ENCODE peak calls at places on chromosomes 1 and 21, in eight cellular contexts. A is pancreas, S is GM10248, M is thoracic aorta, T is Peyer's patch, U is cardiac fibroblast, H is HCT116, I is fibroblast of the aortic adventitia. B is an unnamed sample.

GRCh38 chr1:117828206-117828605 is 101.2 kb downstream of the GDAP2 start:
- DNase-seq in A (no peak), S (no peak), M (peak), T (no peak), U (peak), H (no peak), I (peak), B (no peak)

GRCh38 chr1:6962390-6962955 is 177.2 kb downstream of the CAMTA1 start:
- DNase-seq in A (peak), S (peak), M (no peak), T (peak), U (no peak), H (peak), I (no peak), B (no peak)

GRCh38 chr1:54324031-54324654 is 82.1 kb downstream of the SSBP3 start:
- DNase-seq in A (no peak), S (no peak), M (no peak), T (no peak), U (peak), H (no peak), I (no peak), B (no peak)

GRCh38 chr21:45318556-45319341 is 31.1 kb upstream of the POFUT2 start:
- DNase-seq in A (peak), S (no peak), M (no peak), T (no peak), U (peak), H (peak), I (no peak), B (no peak)

GRCh38 chr21:43362306-43362927 is 64.5 kb downstream of the SIK1 start:
- DNase-seq in A (no peak), S (peak), M (no peak), T (peak), U (peak), H (no peak), I (peak), B (peak)

GRCh38 chr1:242634732-242635131 is 110.2 kb upstream of the PLD5 start:
- DNase-seq in A (no peak), S (no peak), M (no peak), T (no peak), U (no peak), H (no peak), I (no peak), B (no peak)

GRCh38 chr1:101338714-101339430 is 102.1 kb downstream of the S1PR1 start:
- DNase-seq in A (no peak), S (no peak), M (no peak), T (no peak), U (no peak), H (no peak), I (peak), B (peak)

GRCh38 chr1:206012086-206012859 is 9.1 kb upstream of the RAB7B start:
- DNase-seq in A (no peak), S (peak), M (no peak), T (peak), U (no peak), H (no peak), I (no peak), B (peak)

GRCh38 chr1:20442920-20443625 is 42.9 kb downstream of the CAMK2N1 start:
- DNase-seq in A (no peak), S (no peak), M (no peak), T (no peak), U (no peak), H (no peak), I (no peak), B (no peak)

GRCh38 chr1:51953079-51953478 is 37.4 kb downstream of the RAB3B start:
- DNase-seq in A (no peak), S (no peak), M (no peak), T (no peak), U (no peak), H (no peak), I (no peak), B (no peak)

GRCh38 chr1:42206164-42206563 is 41.6 kb upstream of the GUCA2A start:
- DNase-seq in A (no peak), S (no peak), M (no peak), T (no peak), U (no peak), H (no peak), I (no peak), B (no peak)

GRCh38 chr1:7084232-7084894 is 299.1 kb downstream of the CAMTA1 start:
- DNase-seq in A (no peak), S (no peak), M (no peak), T (no peak), U (no peak), H (no peak), I (no peak), B (no peak)

GRCh38 chr1:217524787-217525520 is 105.9 kb downstream of the GPATCH2 start:
- DNase-seq in A (no peak), S (no peak), M (no peak), T (no peak), U (peak), H (no peak), I (peak), B (no peak)

GRCh38 chr1:167454304-167454928 is 63.9 kb downstream of the CD247 start:
- DNase-seq in A (no peak), S (no peak), M (no peak), T (no peak), U (peak), H (no peak), I (no peak), B (peak)

GRCh38 chr1:2587071-2587859 is 688 bp downstream of the PRXL2B start:
- DNase-seq in A (no peak), S (no peak), M (no peak), T (peak), U (peak), H (no peak), I (peak), B (peak)

GRCh38 chr1:179369751-179370341 is 4.1 kb downstream of the AXDND1 start:
- DNase-seq in A (peak), S (peak), M (no peak), T (no peak), U (peak), H (peak), I (peak), B (no peak)

GRCh38 chr1:179365342-179366092 is at the start of gene AXDND1:
- DNase-seq in A (peak), S (peak), M (peak), T (peak), U (peak), H (peak), I (peak), B (peak)

GRCh38 chr1:179372160-179372559 is 6.4 kb downstream of the AXDND1 start:
- DNase-seq in A (no peak), S (no peak), M (no peak), T (no peak), U (no peak), H (no peak), I (no peak), B (no peak)

DNA sequence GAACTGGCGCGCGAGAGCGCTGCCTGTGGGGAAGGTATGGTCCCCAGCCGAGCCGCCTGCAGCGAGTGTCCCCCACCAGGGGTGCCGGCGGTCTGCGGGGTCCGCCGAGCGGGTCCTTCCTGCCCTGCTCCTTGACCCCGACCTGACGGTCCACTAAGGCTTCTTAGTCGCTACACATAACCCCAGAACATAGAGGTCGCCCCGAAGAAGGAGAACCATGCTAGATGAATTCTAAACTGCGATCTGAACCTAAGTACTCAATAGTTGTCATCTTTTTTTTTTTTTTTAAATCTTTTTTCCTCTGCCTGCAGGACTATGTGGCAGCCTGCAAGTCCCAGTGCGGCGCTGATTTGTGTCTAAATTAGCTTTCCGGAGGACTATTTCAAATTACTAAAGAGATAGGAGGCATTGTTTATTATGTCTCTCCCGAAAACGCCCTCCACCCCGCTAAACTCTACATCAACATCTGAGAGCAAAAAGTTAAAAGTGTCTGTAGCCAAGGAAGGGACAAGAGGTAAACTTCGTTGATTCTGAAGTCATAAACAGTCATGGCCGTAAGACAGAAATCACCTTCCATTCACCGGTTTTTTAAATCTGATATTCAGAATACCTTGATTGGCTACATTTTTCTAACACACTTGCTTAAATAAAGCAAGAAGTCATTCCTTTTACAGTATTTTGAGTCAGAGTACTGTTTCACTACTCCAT is 476 bp downstream of the AXDND1 start:
- DNase-seq in A (no peak), S (peak), M (no peak), T (no peak), U (peak), H (no peak), I (no peak), B (no peak)
- TF ChIP-seq CTCF in A (no peak), S (no peak), M (no peak), T (no peak), U (no peak), H (no peak), I (no peak), B (no peak)

GRCh38 chr1:193753038-193753756 is 566.8 kb upstream of the B3GALT2 start:
- DNase-seq in A (no peak), S (no peak), M (no peak), T (no peak), U (no peak), H (no peak), I (no peak), B (no peak)

GRCh38 chr1:193749868-193750267 is 563.5 kb upstream of the B3GALT2 start:
- DNase-seq in A (no peak), S (no peak), M (no peak), T (no peak), U (no peak), H (no peak), I (no peak), B (no peak)

GRCh38 chr1:193747579-193747978 is 561.2 kb upstream of the B3GALT2 start:
- DNase-seq in A (no peak), S (no peak), M (no peak), T (no peak), U (peak), H (no peak), I (no peak), B (no peak)
- TF ChIP-seq CTCF in A (no peak), S (no peak), M (no peak), T (no peak), U (no peak), H (no peak), I (no peak), B (no peak)

GRCh38 chr1:230861489-230861888 is 6.8 kb downstream of the C1orf198 start:
- DNase-seq in A (no peak), S (no peak), M (no peak), T (no peak), U (no peak), H (no peak), I (no peak), B (no peak)
- TF ChIP-seq CTCF in A (no peak), S (no peak), M (no peak), T (no peak), U (peak), H (peak), I (peak), B (no peak)

GRCh38 chr1:60880202-60880601 is 202.2 kb upstream of the NFIA start:
- DNase-seq in A (no peak), S (no peak), M (no peak), T (no peak), U (no peak), H (no peak), I (no peak), B (no peak)

GRCh38 chr1:60886793-60887331 is 195.5 kb upstream of the NFIA start:
- DNase-seq in A (no peak), S (no peak), M (no peak), T (no peak), U (no peak), H (no peak), I (no peak), B (no peak)

GRCh38 chr1:60891315-60891714 is 191.0 kb upstream of the NFIA start:
- DNase-seq in A (no peak), S (no peak), M (no peak), T (no peak), U (no peak), H (no peak), I (no peak), B (no peak)

GRCh38 chr1:60890664-60891063 is 191.7 kb upstream of the NFIA start:
- DNase-seq in A (no peak), S (no peak), M (no peak), T (no peak), U (no peak), H (no peak), I (no peak), B (no peak)

DNA sequence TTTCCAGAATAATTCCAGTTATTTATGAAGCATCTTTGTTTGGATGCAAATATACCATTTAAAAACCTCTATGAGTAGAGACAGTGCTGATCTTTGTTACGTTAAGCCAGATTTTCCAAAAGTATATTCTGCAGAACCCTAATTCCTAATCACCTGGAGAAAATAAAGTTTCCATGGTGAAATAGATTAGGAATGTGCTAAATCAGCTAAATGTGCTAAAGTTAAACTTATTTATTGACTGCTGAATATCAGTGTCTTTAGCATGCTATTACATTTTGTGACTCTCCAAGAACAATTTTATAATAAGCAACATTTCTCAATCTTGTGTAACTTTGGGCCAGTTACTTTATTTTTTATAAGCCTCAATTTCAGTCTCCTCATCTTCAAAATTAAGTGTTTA is 196.3 kb upstream of the NFIA start:
- DNase-seq in A (no peak), S (no peak), M (no peak), T (no peak), U (no peak), H (no peak), I (no peak), B (no peak)
- TF ChIP-seq CTCF in A (no peak), S (no peak), M (no peak), T (no peak), U (no peak), H (no peak), I (no peak), B (no peak)

DNA sequence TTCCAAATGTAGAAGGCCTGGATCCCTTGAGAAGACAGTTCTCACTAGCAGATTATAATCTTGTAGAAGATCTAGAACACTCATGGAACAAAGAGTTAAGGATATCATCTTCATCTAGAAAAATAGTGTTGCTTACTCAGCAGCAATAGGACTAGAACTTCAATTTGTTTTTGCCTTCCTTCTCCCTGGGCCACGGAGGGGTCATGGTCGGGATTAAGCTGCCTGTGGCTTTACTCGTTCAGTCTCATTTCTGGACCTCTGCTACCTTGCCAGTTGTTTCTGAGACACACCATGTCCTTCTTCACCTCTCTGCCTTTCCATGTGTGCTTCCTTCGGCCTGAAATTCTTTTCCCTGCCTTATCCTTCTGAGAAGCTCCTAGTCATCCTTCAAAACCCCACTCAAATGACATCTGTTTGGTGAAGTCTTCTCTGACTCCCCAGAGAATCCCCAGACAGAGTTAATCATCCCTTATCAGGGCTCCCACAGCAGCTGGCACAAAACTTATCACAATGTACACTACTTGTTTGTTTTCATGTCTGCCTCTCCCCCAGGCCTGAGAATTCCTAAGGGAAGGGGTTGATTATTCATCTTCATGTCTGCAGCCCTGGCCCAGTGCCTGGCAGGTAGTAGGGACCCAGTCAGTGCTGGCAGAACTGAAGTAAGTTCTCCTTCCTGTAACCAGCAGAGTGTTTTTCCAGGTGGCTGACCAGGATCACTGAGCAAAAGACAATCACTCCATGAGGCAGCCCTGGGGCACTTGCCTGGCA is 15.5 kb upstream of the SNX27 start:
- DNase-seq in A (peak), S (no peak), M (no peak), T (no peak), U (no peak), H (no peak), I (peak), B (no peak)
- TF ChIP-seq CTCF in A (no peak), S (no peak), M (no peak), T (no peak), U (no peak), H (no peak), I (no peak), B (no peak)

DNA sequence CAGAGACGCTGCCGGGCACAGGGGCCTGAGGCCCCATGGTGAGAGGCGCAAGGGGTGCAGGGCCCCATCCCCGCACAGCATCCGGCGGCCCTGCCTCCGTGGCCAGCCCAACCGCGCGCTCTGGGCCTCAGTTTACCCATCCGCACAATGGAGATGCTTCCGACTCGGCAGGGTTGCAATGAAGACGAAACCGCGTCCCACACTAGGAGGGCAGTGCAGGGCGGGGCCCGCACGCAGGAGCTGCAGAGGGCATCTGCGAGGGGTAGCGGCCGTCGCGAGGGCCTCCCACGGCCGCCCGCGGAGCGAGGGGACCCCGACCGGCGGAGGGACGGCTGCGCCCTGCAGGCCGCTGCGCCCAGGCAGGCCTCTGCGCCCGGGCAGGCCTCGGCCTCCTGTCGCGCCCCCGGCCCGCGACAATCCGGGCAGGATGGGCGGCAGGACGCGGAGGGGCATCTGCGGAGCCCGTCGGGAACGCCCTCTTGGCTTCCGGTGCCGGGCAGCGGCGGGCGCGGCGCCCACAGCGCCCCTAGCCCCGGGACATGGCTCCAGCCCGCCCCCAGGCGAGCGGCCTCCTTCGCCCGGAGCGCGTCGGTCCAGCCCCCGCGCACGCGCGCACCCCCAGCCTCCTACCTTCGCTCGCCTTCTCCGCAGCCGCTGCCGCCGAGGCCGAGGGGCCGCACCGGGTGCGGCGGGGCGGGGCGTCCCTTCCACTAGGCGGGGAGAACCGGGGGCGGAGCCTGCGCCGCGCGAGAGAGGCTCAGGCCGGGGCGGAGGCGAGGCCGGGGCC is 15.3 kb downstream of the RNU1-1 start:
- DNase-seq in A (peak), S (peak), M (peak), T (peak), U (peak), H (peak), I (peak), B (peak)
- TF ChIP-seq CTCF in A (no peak), S (peak), M (no peak), T (no peak), U (no peak), H (no peak), I (no peak), B (no peak)